ENCODE peak calls at places on chromosomes 12 and 14, in four cellular contexts. One of them, this sample, is unnamed. For H3K9me3, the result is how much of the 10 kb centered on the place peaks cover.

GRCh38 chr12:49094104-49094948 is at the start of gene DHH:
- DNase-seq in psoas muscle: peak
- DNase-seq in left ventricle myocardium inferior: peak
- DNase-seq in ovary: no peak
- DNase-seq in this sample: peak

GRCh38 chr14:32078794-32079663 is 1.9 kb downstream of the ARHGAP5 start:
- DNase-seq in psoas muscle: no peak
- DNase-seq in left ventricle myocardium inferior: no peak
- DNase-seq in ovary: no peak
- DNase-seq in this sample: no peak

GRCh38 chr12:97568336-97569180 is 106.0 kb downstream of the RMST start:
- DNase-seq in psoas muscle: no peak
- DNase-seq in left ventricle myocardium inferior: no peak
- DNase-seq in ovary: no peak
- DNase-seq in this sample: no peak

GRCh38 chr12:53688134-53688533 is 12.3 kb upstream of the ATP5MC2 start:
- DNase-seq in psoas muscle: no peak
- DNase-seq in left ventricle myocardium inferior: no peak
- DNase-seq in ovary: no peak
- DNase-seq in this sample: no peak

GRCh38 chr12:61538951-61539350 is 721.3 kb upstream of the USP15 start:
- DNase-seq in psoas muscle: no peak
- DNase-seq in left ventricle myocardium inferior: no peak
- DNase-seq in ovary: no peak
- DNase-seq in this sample: no peak

GRCh38 chr12:114826233-114826632 is 142.3 kb upstream of the TBX3 start:
- DNase-seq in psoas muscle: no peak
- DNase-seq in left ventricle myocardium inferior: no peak
- DNase-seq in ovary: no peak
- DNase-seq in this sample: no peak

GRCh38 chr14:89330236-89331002 is 86.6 kb downstream of the FOXN3 start:
- DNase-seq in psoas muscle: peak
- DNase-seq in left ventricle myocardium inferior: peak
- DNase-seq in ovary: peak
- DNase-seq in this sample: no peak

GRCh38 chr14:104882991-104883660 is 18.1 kb downstream of the CEP170B start:
- DNase-seq in psoas muscle: peak
- DNase-seq in left ventricle myocardium inferior: peak
- DNase-seq in ovary: peak
- DNase-seq in this sample: peak

GRCh38 chr14:50667491-50668007 is 557 bp downstream of the SAV1 start:
- DNase-seq in psoas muscle: no peak
- DNase-seq in left ventricle myocardium inferior: no peak
- DNase-seq in ovary: no peak
- DNase-seq in this sample: no peak

GRCh38 chr14:95196268-95196667 is 38.9 kb upstream of the DICER1 start:
- DNase-seq in psoas muscle: no peak
- DNase-seq in left ventricle myocardium inferior: no peak
- DNase-seq in ovary: no peak
- DNase-seq in this sample: no peak

GRCh38 chr14:96631030-96631429 is 128.8 kb downstream of the PAPOLA start:
- DNase-seq in psoas muscle: no peak
- DNase-seq in left ventricle myocardium inferior: no peak
- DNase-seq in ovary: no peak
- DNase-seq in this sample: no peak

GRCh38 chr12:115871714-115872113 is 405.8 kb downstream of the MED13L start:
- DNase-seq in psoas muscle: no peak
- DNase-seq in left ventricle myocardium inferior: no peak
- DNase-seq in ovary: no peak
- DNase-seq in this sample: no peak

GRCh38 chr12:102631274-102631673 is 150.9 kb upstream of the IGF1 start:
- DNase-seq in psoas muscle: no peak
- DNase-seq in left ventricle myocardium inferior: no peak
- DNase-seq in ovary: no peak
- DNase-seq in this sample: no peak

GRCh38 chr14:55689971-55690871 is 110.2 kb downstream of the KTN1 start:
- DNase-seq in psoas muscle: no peak
- DNase-seq in left ventricle myocardium inferior: no peak
- DNase-seq in ovary: no peak
- DNase-seq in this sample: no peak

GRCh38 chr12:53743277-53744129 is 8.3 kb downstream of the CISTR start:
- DNase-seq in psoas muscle: peak
- DNase-seq in left ventricle myocardium inferior: no peak
- DNase-seq in ovary: no peak
- DNase-seq in this sample: peak

GRCh38 chr12:53561590-53561953 is 54.3 kb upstream of the NPFF start:
- DNase-seq in psoas muscle: no peak
- DNase-seq in left ventricle myocardium inferior: no peak
- DNase-seq in ovary: no peak
- DNase-seq in this sample: no peak

GRCh38 chr12:77496714-77497113 is 334.0 kb upstream of the NAV3 start:
- DNase-seq in psoas muscle: no peak
- DNase-seq in left ventricle myocardium inferior: no peak
- DNase-seq in ovary: no peak
- DNase-seq in this sample: no peak

GRCh38 chr14:25009891-25010290 is 40.1 kb downstream of the STXBP6 start:
- DNase-seq in psoas muscle: no peak
- DNase-seq in left ventricle myocardium inferior: no peak
- DNase-seq in ovary: no peak
- DNase-seq in this sample: no peak

GRCh38 chr14:83744901-83745300 is 1785.0 kb upstream of the FLRT2 start:
- DNase-seq in psoas muscle: no peak
- DNase-seq in left ventricle myocardium inferior: no peak
- DNase-seq in ovary: no peak
- DNase-seq in this sample: no peak

GRCh38 chr12:96036765-96037455 is 1.5 kb upstream of the LTA4H start:
- DNase-seq in psoas muscle: no peak
- DNase-seq in left ventricle myocardium inferior: no peak
- DNase-seq in ovary: no peak
- DNase-seq in this sample: no peak

GRCh38 chr12:92021665-92022033 is 124.0 kb downstream of the BTG1 start:
- DNase-seq in psoas muscle: no peak
- DNase-seq in left ventricle myocardium inferior: no peak
- DNase-seq in ovary: no peak
- DNase-seq in this sample: no peak

GRCh38 chr14:75156111-75156510 is 20.3 kb downstream of the TMED10 start:
- DNase-seq in psoas muscle: no peak
- DNase-seq in left ventricle myocardium inferior: no peak
- DNase-seq in ovary: no peak
- DNase-seq in this sample: no peak

GRCh38 chr12:53344824-53345485 is 8.8 kb upstream of the SP7 start:
- DNase-seq in psoas muscle: peak
- DNase-seq in left ventricle myocardium inferior: peak
- DNase-seq in ovary: peak
- DNase-seq in this sample: peak

GRCh38 chr12:124916370-124917134 is 2.1 kb upstream of the UBC start:
- DNase-seq in psoas muscle: peak
- DNase-seq in left ventricle myocardium inferior: peak
- DNase-seq in ovary: no peak
- DNase-seq in this sample: no peak

GRCh38 chr12:92340441-92341332 is 195.0 kb upstream of the BTG1 start:
- DNase-seq in psoas muscle: no peak
- DNase-seq in left ventricle myocardium inferior: no peak
- DNase-seq in ovary: no peak
- DNase-seq in this sample: no peak

GRCh38 chr14:92532490-92533163 is 19.0 kb downstream of the RIN3 start:
- DNase-seq in psoas muscle: no peak
- DNase-seq in left ventricle myocardium inferior: no peak
- DNase-seq in ovary: no peak
- DNase-seq in this sample: no peak

GRCh38 chr14:76872796-76873432 is 46.7 kb downstream of the LRRC74A start:
- DNase-seq in psoas muscle: peak
- DNase-seq in left ventricle myocardium inferior: peak
- DNase-seq in ovary: peak
- DNase-seq in this sample: peak

GRCh38 chr14:60184597-60185555 is 19.7 kb upstream of the DHRS7 start:
- DNase-seq in psoas muscle: no peak
- DNase-seq in left ventricle myocardium inferior: no peak
- DNase-seq in ovary: no peak
- DNase-seq in this sample: no peak

GRCh38 chr14:58665773-58666500 is 28.2 kb downstream of the DACT1 start:
- DNase-seq in psoas muscle: no peak
- DNase-seq in left ventricle myocardium inferior: no peak
- DNase-seq in ovary: no peak
- DNase-seq in this sample: no peak

GRCh38 chr14:58669556-58670200 is 31.9 kb downstream of the DACT1 start:
- DNase-seq in psoas muscle: no peak
- DNase-seq in left ventricle myocardium inferior: no peak
- DNase-seq in ovary: no peak
- DNase-seq in this sample: no peak

GRCh38 chr14:58667900-58668299 is 30.1 kb downstream of the DACT1 start:
- DNase-seq in psoas muscle: no peak
- DNase-seq in left ventricle myocardium inferior: no peak
- DNase-seq in ovary: no peak
- DNase-seq in this sample: no peak

GRCh38 chr14:58668848-58669480 is 31.2 kb downstream of the DACT1 start:
- DNase-seq in psoas muscle: no peak
- DNase-seq in left ventricle myocardium inferior: no peak
- DNase-seq in ovary: no peak
- DNase-seq in this sample: no peak

GRCh38 chr14:58666737-58667136 is 29.0 kb downstream of the DACT1 start:
- DNase-seq in psoas muscle: no peak
- DNase-seq in left ventricle myocardium inferior: no peak
- DNase-seq in ovary: no peak
- DNase-seq in this sample: no peak
- H3K27ac ChIP-seq in psoas muscle: no peak
- H3K27ac ChIP-seq in left ventricle myocardium inferior: no peak
- H3K27ac ChIP-seq in ovary: no peak
- H3K27ac ChIP-seq in this sample: no peak

GRCh38 chr12:85076688-85077430 is 40.7 kb downstream of the LRRIQ1 start:
- DNase-seq in psoas muscle: no peak
- DNase-seq in left ventricle myocardium inferior: no peak
- DNase-seq in ovary: no peak
- DNase-seq in this sample: no peak
- TF ChIP-seq CTCF in psoas muscle: peak
- TF ChIP-seq CTCF in left ventricle myocardium inferior: peak
- TF ChIP-seq CTCF in ovary: no peak
- TF ChIP-seq CTCF in this sample: peak

DNA sequence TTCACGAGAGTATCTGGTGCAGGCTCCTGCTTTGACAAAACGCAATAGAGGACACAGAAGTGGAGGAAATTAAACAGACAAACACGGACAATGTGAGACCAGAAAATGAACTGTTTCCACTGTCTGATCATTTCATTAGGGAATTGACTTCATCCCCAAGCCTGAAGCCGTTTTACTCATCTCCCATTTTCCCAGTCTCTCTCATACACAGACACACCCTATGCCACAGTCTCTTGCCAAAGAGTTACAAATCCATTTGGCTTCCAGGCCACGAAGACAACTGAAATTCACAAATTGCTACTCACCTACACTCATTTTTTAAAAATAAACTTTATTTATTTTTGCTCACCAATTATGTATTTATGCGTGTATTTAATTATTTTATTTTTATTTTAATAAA is 1087.8 kb upstream of the TMEM132C start:
- DNase-seq in psoas muscle: no peak
- DNase-seq in left ventricle myocardium inferior: no peak
- DNase-seq in ovary: no peak
- DNase-seq in this sample: no peak
- H3K9me3 ChIP-seq in psoas muscle: under half
- H3K9me3 ChIP-seq in left ventricle myocardium inferior: under half
- H3K9me3 ChIP-seq in ovary: under half
- H3K9me3 ChIP-seq in this sample: under half

GRCh38 chr12:65616022-65616421 is 208.3 kb upstream of the HMGA2 start:
- DNase-seq in psoas muscle: no peak
- DNase-seq in left ventricle myocardium inferior: no peak
- DNase-seq in ovary: no peak
- DNase-seq in this sample: no peak

GRCh38 chr12:65613692-65614091 is 210.6 kb upstream of the HMGA2 start:
- DNase-seq in psoas muscle: no peak
- DNase-seq in left ventricle myocardium inferior: no peak
- DNase-seq in ovary: no peak
- DNase-seq in this sample: no peak

GRCh38 chr12:65614259-65614658 is 210.0 kb upstream of the HMGA2 start:
- DNase-seq in psoas muscle: no peak
- DNase-seq in left ventricle myocardium inferior: no peak
- DNase-seq in ovary: no peak
- DNase-seq in this sample: no peak

GRCh38 chr12:65612440-65612839 is 211.8 kb upstream of the HMGA2 start:
- DNase-seq in psoas muscle: no peak
- DNase-seq in left ventricle myocardium inferior: no peak
- DNase-seq in ovary: no peak
- DNase-seq in this sample: no peak

DNA sequence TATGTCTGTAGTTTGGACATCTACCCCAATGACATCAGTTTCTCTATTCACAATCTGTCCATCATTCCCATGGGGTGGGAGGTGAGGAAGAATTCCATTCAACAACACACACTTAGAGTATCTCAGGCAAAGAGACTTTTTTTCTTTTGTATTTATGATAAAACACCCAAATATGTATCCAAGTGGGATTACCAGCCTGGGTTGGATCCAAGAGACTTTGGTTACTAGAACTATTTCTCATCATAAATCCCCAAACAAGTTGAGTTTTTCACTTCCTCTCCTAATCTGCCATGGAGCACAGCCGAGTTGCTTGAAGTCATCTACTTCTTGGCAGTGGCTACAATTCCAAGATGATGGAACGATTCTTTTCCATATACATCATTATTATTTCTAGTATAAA is 209.2 kb upstream of the HMGA2 start:
- DNase-seq in psoas muscle: no peak
- DNase-seq in left ventricle myocardium inferior: no peak
- DNase-seq in ovary: no peak
- DNase-seq in this sample: no peak
- H3K27ac ChIP-seq in psoas muscle: no peak
- H3K27ac ChIP-seq in left ventricle myocardium inferior: no peak
- H3K27ac ChIP-seq in ovary: no peak
- H3K27ac ChIP-seq in this sample: no peak

GRCh38 chr14:71497645-71498086 is 434.6 kb upstream of the RGS6 start:
- DNase-seq in psoas muscle: no peak
- DNase-seq in left ventricle myocardium inferior: no peak
- DNase-seq in ovary: no peak
- DNase-seq in this sample: no peak
- TF ChIP-seq CTCF in psoas muscle: no peak
- TF ChIP-seq CTCF in left ventricle myocardium inferior: no peak
- TF ChIP-seq CTCF in ovary: no peak
- TF ChIP-seq CTCF in this sample: no peak

GRCh38 chr14:82432531-82432930 is 898.9 kb upstream of the SEL1L start:
- DNase-seq in psoas muscle: no peak
- DNase-seq in left ventricle myocardium inferior: no peak
- DNase-seq in ovary: no peak
- DNase-seq in this sample: no peak
- H3K9me3 ChIP-seq in psoas muscle: under half
- H3K9me3 ChIP-seq in left ventricle myocardium inferior: under half
- H3K9me3 ChIP-seq in ovary: under half
- H3K9me3 ChIP-seq in this sample: under half

GRCh38 chr12:55736076-55736475 is 6.8 kb upstream of the GDF11 start:
- DNase-seq in psoas muscle: no peak
- DNase-seq in left ventricle myocardium inferior: no peak
- DNase-seq in ovary: no peak
- DNase-seq in this sample: no peak

GRCh38 chr12:55737581-55738112 is 5.3 kb upstream of the GDF11 start:
- DNase-seq in psoas muscle: no peak
- DNase-seq in left ventricle myocardium inferior: no peak
- DNase-seq in ovary: no peak
- DNase-seq in this sample: no peak

GRCh38 chr12:55738113-55739024 is 4.6 kb upstream of the GDF11 start:
- DNase-seq in psoas muscle: peak
- DNase-seq in left ventricle myocardium inferior: peak
- DNase-seq in ovary: peak
- DNase-seq in this sample: peak

GRCh38 chr12:55736780-55737580 is 5.9 kb upstream of the GDF11 start:
- DNase-seq in psoas muscle: peak
- DNase-seq in left ventricle myocardium inferior: peak
- DNase-seq in ovary: no peak
- DNase-seq in this sample: peak

GRCh38 chr12:55739025-55739378 is 3.9 kb upstream of the GDF11 start:
- DNase-seq in psoas muscle: no peak
- DNase-seq in left ventricle myocardium inferior: no peak
- DNase-seq in ovary: no peak
- DNase-seq in this sample: no peak
- H3K27ac ChIP-seq in psoas muscle: no peak
- H3K27ac ChIP-seq in left ventricle myocardium inferior: no peak
- H3K27ac ChIP-seq in ovary: no peak
- H3K27ac ChIP-seq in this sample: no peak